ENCODE peak calls at places on chromosomes 12 and 14, in six cellular contexts. J is hepatic stellate cell; E is uterus; A is activated T-helper 9 cell treated with anti-CD3 and anti-CD28 coated beads, Interleukin-2, amount 50 U/mL, for 16 hours; Y is GM20000; K is fibroblast of the conjunctiva. G is an unnamed sample.

GRCh38 chr14:89813485-89814080 is 140.9 kb downstream of the EFCAB11 start:
- DNase-seq in A (no peak), Y (no peak), K (no peak), J (peak), E (no peak), G (no peak)

GRCh38 chr12:54350743-54351142 is 13.5 kb downstream of the GPR84 start:
- DNase-seq in E (no peak), Y (no peak), K (no peak), A (no peak), J (no peak), G (no peak)

GRCh38 chr14:70804556-70805162 is 4.7 kb downstream of the MAP3K9 start:
- DNase-seq in Y (no peak), K (no peak), J (peak), A (no peak), E (no peak), G (no peak)

GRCh38 chr14:68682166-68683103 is 110.4 kb downstream of the ZFP36L1 start:
- DNase-seq in K (peak), E (peak), Y (peak), A (peak), J (peak), G (no peak)

GRCh38 chr14:55071870-55072640 is 20.6 kb downstream of the MAPK1IP1L start:
- DNase-seq in Y (peak), A (no peak), K (no peak), E (peak), J (peak), G (no peak)

GRCh38 chr12:108333898-108334699 is 5.0 kb downstream of the CMKLR1 start:
- DNase-seq in E (no peak), Y (peak), K (no peak), J (no peak), A (no peak), G (no peak)

GRCh38 chr14:58822856-58823255 is 185.1 kb downstream of the DACT1 start:
- DNase-seq in Y (no peak), E (no peak), K (no peak), A (no peak), J (no peak), G (no peak)

GRCh38 chr14:68094158-68094557 is 274.6 kb downstream of the RAD51B start:
- DNase-seq in A (no peak), E (no peak), K (no peak), J (no peak), Y (no peak), G (no peak)

GRCh38 chr12:96571101-96571862 is 81.9 kb downstream of the CFAP54 start:
- DNase-seq in A (no peak), J (no peak), E (no peak), Y (peak), K (no peak), G (no peak)

GRCh38 chr12:108157856-108158255 is 28.8 kb downstream of the WSCD2 start:
- DNase-seq in A (no peak), Y (no peak), E (no peak), J (no peak), K (no peak), G (no peak)

GRCh38 chr12:10252201-10252600 is 39.5 kb downstream of the GABARAPL1 start:
- DNase-seq in K (no peak), Y (no peak), E (no peak), J (no peak), A (no peak), G (no peak)

G was measured in brain pericyte.